ENCODE peak calls at places on chromosomes 12 and 14, in six cellular contexts. A, N, G, L, E and Y are unnamed samples.

GRCh38 chr12:107134558-107134957 is 41.2 kb upstream of the CRY1 start:
- DNase-seq in L (no peak), A (no peak), G (no peak), E (no peak), N (no peak), Y (no peak)

GRCh38 chr14:51457858-51458562 is 193.7 kb upstream of the FRMD6 start:
- DNase-seq in G (no peak), N (no peak), E (no peak), L (no peak), A (no peak), Y (no peak)

GRCh38 chr14:64692597-64693350 is 11.4 kb upstream of the PLEKHG3 start:
- DNase-seq in G (no peak), L (no peak), E (no peak), N (no peak), A (no peak), Y (no peak)

GRCh38 chr12:62971769-62972525 is 37.0 kb upstream of the PPM1H start:
- DNase-seq in A (no peak), E (no peak), N (no peak), L (no peak), G (no peak), Y (no peak)

GRCh38 chr12:42237052-42237852 is 796 bp downstream of the YAF2 start:
- DNase-seq in G (peak; percentile 71), N (peak; percentile 31), L (peak; percentile 94), A (peak; percentile 75), E (peak; percentile 25), Y (peak; percentile 93)

GRCh38 chr12:49783917-49784676 is 42.7 kb downstream of the TMBIM6 start:
- DNase-seq in N (no peak), G (no peak), L (no peak), E (no peak), A (no peak), Y (no peak)

GRCh38 chr14:105897725-105898113 is 371.3 kb downstream of the TMEM121 start:
- DNase-seq in G (no peak), N (no peak), L (peak; percentile 41), A (no peak), E (no peak), Y (no peak)

GRCh38 chr12:12181516-12181915 is 85.3 kb downstream of the LRP6 start:
- DNase-seq in G (no peak), N (no peak), A (no peak), L (no peak), E (no peak), Y (no peak)

GRCh38 chr12:48135027-48135426 is 15.9 kb downstream of the PFKM start:
- DNase-seq in N (no peak), A (no peak), G (no peak), L (no peak), E (no peak), Y (no peak)

GRCh38 chr12:101582937-101583336 is 11.8 kb upstream of the MYBPC1 start:
- DNase-seq in G (no peak), L (no peak), E (no peak), A (no peak), N (no peak), Y (no peak)

GRCh38 chr12:131372706-131373195 is 338.1 kb upstream of the SFSWAP start:
- DNase-seq in E (no peak), G (no peak), A (no peak), N (no peak), L (no peak), Y (no peak)

GRCh38 chr12:43550831-43551270 is 1.2 kb downstream of the ADAMTS20 start:
- DNase-seq in L (peak; percentile 61), N (no peak), A (no peak), G (peak; percentile 47), E (no peak), Y (no peak)

GRCh38 chr14:36973806-36974442 is 198.5 kb downstream of the SLC25A21 start:
- DNase-seq in G (no peak), A (no peak), L (no peak), N (no peak), E (no peak), Y (no peak)

GRCh38 chr14:71497645-71498086 is 434.6 kb upstream of the RGS6 start:
- DNase-seq in E (no peak), G (no peak), L (no peak), N (no peak), A (no peak), Y (no peak)

GRCh38 chr12:15782667-15783066 is 6.5 kb downstream of the EPS8 start:
- DNase-seq in N (no peak), L (no peak), E (no peak), G (no peak), A (no peak), Y (no peak)

GRCh38 chr12:109734219-109735000 is 20.8 kb downstream of the FAM222A start:
- DNase-seq in G (peak; percentile 39), N (no peak), A (peak; percentile 14), L (peak; percentile 62), E (no peak), Y (peak; percentile 20)

GRCh38 chr14:88551094-88551870 is 3.5 kb downstream of the PTPN21 start:
- DNase-seq in N (peak; percentile 48), E (no peak), A (peak; percentile 82), G (peak; percentile 74), L (peak; percentile 92), Y (peak; percentile 90)

GRCh38 chr14:72559227-72559626 is 334.7 kb downstream of the DPF3 start:
- DNase-seq in L (no peak), G (peak; percentile 38), E (no peak), N (no peak), A (no peak), Y (no peak)

DNA sequence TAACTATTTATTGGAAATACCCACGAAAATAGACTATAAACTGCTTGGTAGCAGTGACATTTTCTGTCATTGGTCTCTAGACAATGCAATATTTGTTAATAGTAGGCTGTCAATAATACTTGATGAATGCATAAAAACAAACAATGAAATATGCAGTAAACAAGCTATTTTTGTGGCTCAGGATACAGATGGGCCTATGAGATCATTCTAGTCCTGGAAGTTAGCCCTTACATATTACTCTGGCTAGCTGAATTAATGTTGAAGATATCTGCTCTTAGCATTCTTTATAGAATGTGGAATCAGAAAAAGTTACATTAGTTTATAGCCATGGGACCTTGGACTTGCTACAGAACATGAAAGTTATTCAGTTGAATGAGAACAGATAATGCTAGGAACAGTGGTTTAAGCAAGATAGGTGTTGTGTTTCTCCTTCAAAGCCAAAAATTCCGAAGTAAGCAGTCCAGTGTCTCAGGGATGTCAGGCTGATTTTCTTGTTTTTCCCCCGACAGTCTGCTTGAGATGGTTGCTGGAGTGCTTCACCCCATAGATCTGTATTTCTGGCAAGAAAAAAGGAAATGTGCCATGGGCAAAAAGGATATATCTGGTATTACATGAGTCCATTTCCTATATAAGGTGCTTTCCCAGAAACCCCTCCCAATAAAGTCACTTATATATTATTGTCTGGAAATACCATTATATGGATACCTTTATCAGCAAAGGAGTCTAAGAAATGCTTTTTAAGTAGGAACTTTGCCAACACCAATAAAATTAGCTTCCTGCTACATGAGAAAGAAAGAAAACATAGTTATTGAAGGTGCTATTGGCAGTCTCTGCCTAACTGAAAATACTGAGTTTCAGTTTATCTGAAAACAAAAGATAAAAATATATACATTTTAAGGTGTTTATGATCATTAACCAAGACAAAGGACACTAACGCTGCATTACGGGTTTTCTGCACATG is 619.4 kb upstream of the ATP2B1 start:
- DNase-seq in N (no peak), G (no peak), L (no peak), E (no peak), A (no peak), Y (no peak)
- TF ChIP-seq CTCF in N (no peak), G (no peak), L (no peak), E (no peak), A (no peak), Y (no peak)

DNA sequence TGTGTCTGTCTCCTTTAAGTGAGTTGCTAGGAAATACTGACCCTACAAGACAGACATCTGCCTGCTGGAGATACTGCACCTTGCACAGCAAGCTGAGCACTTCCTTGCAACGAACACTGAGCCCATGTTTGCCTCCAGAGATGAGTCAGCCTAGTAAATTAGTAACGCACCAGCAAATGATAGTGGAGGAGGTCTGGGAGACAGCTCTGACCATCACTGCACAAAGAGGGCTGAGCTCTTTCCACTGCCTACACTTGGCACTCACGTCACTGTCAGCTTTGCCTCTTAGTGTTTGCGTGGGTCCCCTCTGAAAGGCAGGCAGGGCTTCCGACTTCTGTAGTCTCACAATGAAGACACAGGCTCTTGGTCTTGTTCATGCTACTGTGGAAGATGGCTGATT is 109.0 kb downstream of the APAF1 start:
- DNase-seq in E (no peak), L (no peak), A (no peak), N (no peak), G (no peak), Y (no peak)
- TF ChIP-seq CTCF in E (no peak), L (no peak), A (no peak), N (no peak), G (no peak), Y (no peak)

GRCh38 chr12:28215021-28215420 is 24.8 kb downstream of the CCDC91 start:
- DNase-seq in G (no peak), A (no peak), L (no peak), E (no peak), N (no peak), Y (no peak)

GRCh38 chr12:28209782-28210181 is 19.5 kb downstream of the CCDC91 start:
- DNase-seq in G (no peak), E (no peak), A (no peak), L (no peak), N (no peak), Y (no peak)

GRCh38 chr12:28216016-28216415 is 25.8 kb downstream of the CCDC91 start:
- DNase-seq in N (no peak), G (no peak), L (no peak), A (no peak), E (no peak), Y (no peak)

GRCh38 chr12:28217805-28218204 is 27.5 kb downstream of the CCDC91 start:
- DNase-seq in A (no peak), N (no peak), G (no peak), E (no peak), L (no peak), Y (no peak)

DNA sequence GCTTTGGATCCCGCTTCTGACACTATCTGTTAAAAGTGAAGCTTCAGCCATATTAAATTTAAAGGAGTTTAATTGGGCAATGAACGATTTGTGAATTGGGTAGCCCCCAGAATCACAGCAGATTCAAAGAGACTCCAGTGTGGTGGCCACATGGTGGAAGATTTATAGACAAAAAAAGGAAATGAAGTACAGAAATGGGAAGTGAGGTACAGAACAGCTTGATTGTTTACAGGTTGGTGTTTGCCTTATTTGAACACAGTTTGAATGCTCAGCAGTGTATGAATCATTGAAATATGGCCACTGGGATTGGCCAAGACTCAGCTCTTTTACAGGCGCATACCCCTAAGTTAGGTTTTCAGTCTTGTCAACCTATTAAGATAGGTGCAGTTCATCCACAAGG is 21.9 kb downstream of the CCDC91 start:
- DNase-seq in L (no peak), A (no peak), G (no peak), E (no peak), N (no peak), Y (no peak)
- TF ChIP-seq CTCF in L (no peak), A (no peak), G (no peak), E (no peak), N (no peak), Y (no peak)

GRCh38 chr12:111672822-111673381 is 12.9 kb downstream of the BRAP start:
- DNase-seq in N (no peak), L (no peak), G (no peak), E (no peak), A (no peak), Y (no peak)

GRCh38 chr12:111677186-111677585 is 8.6 kb downstream of the BRAP start:
- DNase-seq in E (no peak), A (no peak), G (no peak), L (no peak), N (no peak), Y (no peak)

GRCh38 chr12:111673503-111673902 is 12.3 kb downstream of the BRAP start:
- DNase-seq in N (no peak), A (no peak), G (no peak), E (no peak), L (no peak), Y (no peak)
- TF ChIP-seq CTCF in N (peak; percentile 29), A (no peak), G (peak; percentile 35), E (peak; percentile 26), L (peak; percentile 31), Y (no peak)